ENCODE peak calls at places on chromosomes 12 and 14, in five cellular contexts. One of them, this sample, is unnamed.
A peak's percentile ranks its signal among the peaks of the same experiment; 100 is the strongest.

GRCh38 chr12:109555431-109556315 is 17.6 kb downstream of the MMAB start:
- DNase-seq in activated B cell treated with CpG ODN at 0.5 μM for 24 hours: no peak
- DNase-seq in iPS-NIHi11: no peak
- DNase-seq in GOT3: no peak
- DNase-seq in activated naive CD4-positive, alpha-beta T cell: no peak
- DNase-seq in this sample: no peak

GRCh38 chr12:108371801-108372344 is 32.8 kb upstream of the CMKLR1 start:
- DNase-seq in GOT3: no peak
- DNase-seq in iPS-NIHi11: no peak
- DNase-seq in activated naive CD4-positive, alpha-beta T cell: no peak
- DNase-seq in activated B cell treated with CpG ODN at 0.5 μM for 24 hours: no peak
- DNase-seq in this sample: no peak

GRCh38 chr12:27614866-27615265 is 81.4 kb upstream of the REP15 start:
- DNase-seq in activated naive CD4-positive, alpha-beta T cell: no peak
- DNase-seq in iPS-NIHi11: no peak
- DNase-seq in GOT3: no peak
- DNase-seq in activated B cell treated with CpG ODN at 0.5 μM for 24 hours: no peak
- DNase-seq in this sample: no peak

GRCh38 chr14:31172084-31172483 is 35.5 kb downstream of the HECTD1 start:
- DNase-seq in activated B cell treated with CpG ODN at 0.5 μM for 24 hours: no peak
- DNase-seq in activated naive CD4-positive, alpha-beta T cell: no peak
- DNase-seq in iPS-NIHi11: no peak
- DNase-seq in GOT3: no peak
- DNase-seq in this sample: no peak

GRCh38 chr12:117662220-117662619 is 300.8 kb upstream of the NOS1 start:
- DNase-seq in GOT3: no peak
- DNase-seq in activated naive CD4-positive, alpha-beta T cell: no peak
- DNase-seq in iPS-NIHi11: no peak
- DNase-seq in activated B cell treated with CpG ODN at 0.5 μM for 24 hours: no peak
- DNase-seq in this sample: no peak

GRCh38 chr12:22271036-22271435 is 63.5 kb downstream of the ST8SIA1 start:
- DNase-seq in GOT3: no peak
- DNase-seq in iPS-NIHi11: no peak
- DNase-seq in activated B cell treated with CpG ODN at 0.5 μM for 24 hours: no peak
- DNase-seq in activated naive CD4-positive, alpha-beta T cell: no peak
- DNase-seq in this sample: no peak

GRCh38 chr12:12661086-12661485 is 34.9 kb downstream of the GPR19 start:
- DNase-seq in activated B cell treated with CpG ODN at 0.5 μM for 24 hours: no peak
- DNase-seq in iPS-NIHi11: no peak
- DNase-seq in GOT3: no peak
- DNase-seq in activated naive CD4-positive, alpha-beta T cell: no peak
- DNase-seq in this sample: no peak

GRCh38 chr14:104171029-104171697 is 32.8 kb downstream of the KIF26A start:
- DNase-seq in iPS-NIHi11: peak; percentile 93
- DNase-seq in activated B cell treated with CpG ODN at 0.5 μM for 24 hours: no peak
- DNase-seq in GOT3: no peak
- DNase-seq in activated naive CD4-positive, alpha-beta T cell: no peak
- DNase-seq in this sample: peak; percentile 61

GRCh38 chr12:114747156-114747555 is 63.2 kb upstream of the TBX3 start:
- DNase-seq in activated B cell treated with CpG ODN at 0.5 μM for 24 hours: no peak
- DNase-seq in iPS-NIHi11: no peak
- DNase-seq in activated naive CD4-positive, alpha-beta T cell: no peak
- DNase-seq in GOT3: no peak
- DNase-seq in this sample: no peak

GRCh38 chr14:97878727-97879126 is 1081.5 kb downstream of the VRK1 start:
- DNase-seq in GOT3: no peak
- DNase-seq in iPS-NIHi11: no peak
- DNase-seq in activated B cell treated with CpG ODN at 0.5 μM for 24 hours: no peak
- DNase-seq in activated naive CD4-positive, alpha-beta T cell: no peak
- DNase-seq in this sample: no peak

GRCh38 chr12:58372298-58372697 is 430.9 kb downstream of the ATP23 start:
- DNase-seq in iPS-NIHi11: no peak
- DNase-seq in activated B cell treated with CpG ODN at 0.5 μM for 24 hours: no peak
- DNase-seq in GOT3: no peak
- DNase-seq in activated naive CD4-positive, alpha-beta T cell: no peak
- DNase-seq in this sample: no peak

GRCh38 chr12:107914460-107914977 is 140.0 kb downstream of the ASCL4 start:
- DNase-seq in iPS-NIHi11: no peak
- DNase-seq in activated naive CD4-positive, alpha-beta T cell: no peak
- DNase-seq in GOT3: no peak
- DNase-seq in activated B cell treated with CpG ODN at 0.5 μM for 24 hours: no peak
- DNase-seq in this sample: no peak

GRCh38 chr12:121964813-121965643 is 46.6 kb downstream of the CFAP251 start:
- DNase-seq in activated naive CD4-positive, alpha-beta T cell: no peak
- DNase-seq in GOT3: no peak
- DNase-seq in activated B cell treated with CpG ODN at 0.5 μM for 24 hours: no peak
- DNase-seq in iPS-NIHi11: no peak
- DNase-seq in this sample: no peak

GRCh38 chr12:24741216-24741615 is 207.7 kb downstream of the BCAT1 start:
- DNase-seq in activated naive CD4-positive, alpha-beta T cell: no peak
- DNase-seq in GOT3: no peak
- DNase-seq in activated B cell treated with CpG ODN at 0.5 μM for 24 hours: no peak
- DNase-seq in iPS-NIHi11: no peak
- DNase-seq in this sample: no peak

GRCh38 chr14:89915114-89915878 is 39.2 kb downstream of the EFCAB11 start:
- DNase-seq in iPS-NIHi11: peak; percentile 49
- DNase-seq in activated naive CD4-positive, alpha-beta T cell: peak; percentile 3
- DNase-seq in activated B cell treated with CpG ODN at 0.5 μM for 24 hours: peak; percentile 19
- DNase-seq in GOT3: no peak
- DNase-seq in this sample: no peak

GRCh38 chr14:100158566-100159106 is 809 bp downstream of the DEGS2 start:
- DNase-seq in iPS-NIHi11: no peak
- DNase-seq in GOT3: no peak
- DNase-seq in activated B cell treated with CpG ODN at 0.5 μM for 24 hours: no peak
- DNase-seq in activated naive CD4-positive, alpha-beta T cell: no peak
- DNase-seq in this sample: no peak

GRCh38 chr14:90544971-90545370 is 148.1 kb downstream of the CALM1 start:
- DNase-seq in GOT3: no peak
- DNase-seq in activated naive CD4-positive, alpha-beta T cell: no peak
- DNase-seq in iPS-NIHi11: no peak
- DNase-seq in activated B cell treated with CpG ODN at 0.5 μM for 24 hours: no peak
- DNase-seq in this sample: no peak

GRCh38 chr12:131218291-131219172 is 264.8 kb downstream of the ADGRD1 start:
- DNase-seq in activated naive CD4-positive, alpha-beta T cell: no peak
- DNase-seq in iPS-NIHi11: peak; percentile 59
- DNase-seq in GOT3: no peak
- DNase-seq in activated B cell treated with CpG ODN at 0.5 μM for 24 hours: no peak
- DNase-seq in this sample: no peak

GRCh38 chr12:55188974-55189556 is 31.8 kb upstream of the OR10A7 start:
- DNase-seq in activated B cell treated with CpG ODN at 0.5 μM for 24 hours: no peak
- DNase-seq in iPS-NIHi11: peak; percentile 69
- DNase-seq in GOT3: no peak
- DNase-seq in activated naive CD4-positive, alpha-beta T cell: no peak
- DNase-seq in this sample: no peak

GRCh38 chr12:117072106-117072505 is 27.1 kb downstream of the TESC start:
- DNase-seq in activated naive CD4-positive, alpha-beta T cell: no peak
- DNase-seq in GOT3: no peak
- DNase-seq in activated B cell treated with CpG ODN at 0.5 μM for 24 hours: no peak
- DNase-seq in iPS-NIHi11: no peak
- DNase-seq in this sample: no peak

GRCh38 chr14:53638966-53639365 is 317.7 kb downstream of the BMP4 start:
- DNase-seq in activated B cell treated with CpG ODN at 0.5 μM for 24 hours: no peak
- DNase-seq in iPS-NIHi11: no peak
- DNase-seq in GOT3: no peak
- DNase-seq in activated naive CD4-positive, alpha-beta T cell: no peak
- DNase-seq in this sample: no peak

GRCh38 chr12:754871-755562 is 2.6 kb downstream of the WNK1 start:
- DNase-seq in activated naive CD4-positive, alpha-beta T cell: no peak
- DNase-seq in GOT3: no peak
- DNase-seq in activated B cell treated with CpG ODN at 0.5 μM for 24 hours: no peak
- DNase-seq in iPS-NIHi11: peak; percentile 14
- DNase-seq in this sample: no peak

GRCh38 chr12:132360906-132361777 is 31.8 kb upstream of the GALNT9 start:
- DNase-seq in activated naive CD4-positive, alpha-beta T cell: no peak
- DNase-seq in GOT3: no peak
- DNase-seq in iPS-NIHi11: no peak
- DNase-seq in activated B cell treated with CpG ODN at 0.5 μM for 24 hours: no peak
- DNase-seq in this sample: no peak

GRCh38 chr12:123607756-123608155 is 5.9 kb downstream of the DDX55 start:
- DNase-seq in iPS-NIHi11: no peak
- DNase-seq in activated B cell treated with CpG ODN at 0.5 μM for 24 hours: no peak
- DNase-seq in activated naive CD4-positive, alpha-beta T cell: no peak
- DNase-seq in GOT3: no peak
- DNase-seq in this sample: no peak

GRCh38 chr12:13124661-13125505 is 21.4 kb upstream of the GSG1 start:
- DNase-seq in iPS-NIHi11: no peak
- DNase-seq in activated B cell treated with CpG ODN at 0.5 μM for 24 hours: no peak
- DNase-seq in GOT3: no peak
- DNase-seq in activated naive CD4-positive, alpha-beta T cell: no peak
- DNase-seq in this sample: no peak

This sample was measured in mesothelial cell of epicardium.